ENCODE peak calls at places on chromosome 16, in nine cellular contexts. G is body of pancreas, Y is lower leg skin, P is fibroblast of villous mesenchyme, W is GM13977, D is GM23338, J is OCI-LY7, Q is mesothelial cell of epicardium, I is spleen. X is an unnamed sample.

GRCh38 chr16:75267631-75268264 is 16.3 kb upstream of the BCAR1 start:
- DNase-seq in Q (no peak), I (no peak), P (peak; percentile 65), J (no peak), D (no peak), Y (no peak), G (peak; percentile 76), W (peak; percentile 40), X (no peak)

GRCh38 chr16:19926449-19927390 is 42.1 kb upstream of the GPRC5B start:
- DNase-seq in W (no peak), G (no peak), J (no peak), Y (no peak), Q (peak; percentile 17), P (peak; percentile 57), I (no peak), D (no peak), X (peak; percentile 42)

GRCh38 chr16:89400740-89401139 is 89.6 kb downstream of the ANKRD11 start:
- DNase-seq in J (no peak), Q (no peak), W (no peak), I (no peak), G (no peak), D (no peak), Y (no peak), P (no peak), X (no peak)

GRCh38 chr16:89448656-89449055 is 41.7 kb downstream of the ANKRD11 start:
- DNase-seq in G (peak; percentile 35), I (no peak), J (no peak), Q (no peak), Y (no peak), D (no peak), W (no peak), P (no peak), X (no peak)

GRCh38 chr16:69309316-69309715 is 1.8 kb upstream of the VPS4A start:
- DNase-seq in Q (no peak), Y (no peak), W (no peak), D (peak; percentile 35), J (no peak), G (no peak), I (peak; percentile 71), P (no peak), X (no peak)

GRCh38 chr16:87465306-87465705 is 27.5 kb downstream of the ZCCHC14 start:
- DNase-seq in D (no peak), Y (peak; percentile 85), Q (no peak), W (no peak), I (no peak), P (peak; percentile 97), J (no peak), G (peak; percentile 82), X (peak; percentile 80)

GRCh38 chr16:12188674-12189249 is 212.2 kb downstream of the SNX29 start:
- DNase-seq in Y (no peak), W (no peak), Q (no peak), G (no peak), J (no peak), P (no peak), D (no peak), I (no peak), X (peak; percentile 89)

GRCh38 chr16:68267612-68268405 is 3.5 kb downstream of the SLC7A6 start:
- DNase-seq in W (no peak), J (no peak), D (peak; percentile 54), Y (no peak), Q (peak; percentile 61), I (no peak), G (no peak), P (no peak), X (peak; percentile 62)

GRCh38 chr16:24116989-24117388 is 139.1 kb upstream of the CACNG3 start:
- DNase-seq in Y (no peak), P (no peak), Q (no peak), J (no peak), I (no peak), W (no peak), G (no peak), D (no peak), X (peak; percentile 83)

GRCh38 chr16:48531011-48531962 is 78.7 kb downstream of the N4BP1 start:
- DNase-seq in D (no peak), G (no peak), P (peak; percentile 65), I (no peak), Q (no peak), J (no peak), Y (no peak), W (no peak), X (no peak)

GRCh38 chr16:88303890-88304819 is 78.6 kb upstream of the ZNF469 start:
- DNase-seq in I (no peak), W (no peak), D (no peak), J (no peak), Y (no peak), P (peak; percentile 96), G (no peak), Q (peak; percentile 55), X (no peak)

DNA sequence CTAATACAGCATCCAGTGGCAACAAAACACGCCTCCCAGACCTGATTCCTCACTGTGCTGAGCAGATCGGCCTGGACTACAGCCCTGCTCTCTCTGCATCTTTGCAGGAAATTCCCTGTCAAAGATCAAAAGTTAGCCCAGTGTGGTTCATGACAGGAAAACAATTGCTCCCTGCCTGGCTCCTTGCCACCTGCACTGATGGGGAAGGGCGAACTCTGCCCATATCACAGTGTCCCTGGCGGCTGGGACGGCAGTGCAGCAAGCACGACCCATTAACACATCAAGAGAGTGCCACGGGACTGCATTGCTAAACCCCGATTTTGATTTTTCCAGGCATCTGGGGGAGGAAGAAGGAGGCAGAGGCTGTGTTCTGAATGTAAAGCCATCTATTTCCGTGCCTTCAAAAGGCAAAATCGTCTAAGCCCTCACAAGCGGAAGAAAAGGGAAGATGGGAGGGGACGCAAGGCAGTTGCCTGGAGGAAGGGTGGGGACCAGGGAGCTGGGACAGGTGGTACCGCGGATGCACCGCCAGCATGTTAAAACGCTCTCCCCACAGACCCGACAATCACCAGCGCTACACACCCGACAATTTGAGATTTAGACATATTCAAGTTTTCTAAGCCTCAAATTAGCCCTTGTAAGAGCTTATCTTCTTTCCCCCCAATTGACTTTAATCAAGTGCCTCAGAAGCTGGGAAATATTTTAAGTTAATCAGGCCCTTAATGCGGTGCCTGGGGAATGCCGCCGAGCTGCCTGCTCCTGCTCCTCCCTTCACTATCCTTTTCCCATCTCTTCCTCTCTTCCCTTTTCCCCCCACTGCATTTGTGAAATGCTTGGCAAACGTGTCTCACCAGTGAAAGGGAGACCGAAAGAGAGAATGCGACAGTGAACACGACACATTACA is 238.8 kb upstream of the CDH5 start:
- DNase-seq in W (no peak), D (peak; percentile 44), Q (peak; percentile 42), G (no peak), Y (peak; percentile 36), P (no peak), J (no peak), I (no peak), X (no peak)
- TF ChIP-seq CTCF in W (no peak), D (peak; percentile 11), Q (no peak), G (no peak), Y (no peak), P (no peak), J (no peak), I (no peak), X (peak; percentile 42)

DNA sequence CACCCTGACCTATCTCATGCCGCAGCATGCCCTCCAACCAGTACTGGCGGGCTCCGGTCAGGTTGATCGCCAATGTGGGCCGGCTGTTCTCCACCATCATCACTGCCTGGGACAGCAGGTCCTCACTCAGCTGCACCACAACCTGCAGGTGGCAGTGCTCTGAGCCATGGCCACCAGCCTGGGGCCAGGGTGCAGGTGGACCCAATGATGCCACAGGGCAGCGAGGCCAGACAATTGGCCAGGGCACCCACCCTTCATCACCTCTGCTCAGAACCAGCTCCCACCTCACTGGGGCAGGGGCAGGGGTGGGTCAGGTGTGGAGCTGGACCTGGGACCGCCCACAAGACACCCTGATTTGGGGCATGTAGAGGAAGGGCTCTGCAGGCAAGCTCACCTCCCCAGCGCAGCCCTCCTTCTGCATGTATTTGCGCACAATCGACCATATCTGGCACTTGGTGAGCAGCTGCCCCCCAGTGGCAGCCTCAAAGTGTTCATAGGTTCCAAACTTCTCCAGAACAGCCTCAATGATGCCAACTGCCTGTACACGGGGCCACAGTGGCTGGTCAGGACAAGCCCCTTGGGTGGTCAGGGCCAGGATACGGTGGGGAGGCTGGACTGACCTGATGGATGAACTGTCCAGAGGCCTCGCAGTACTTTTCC is 4.2 kb downstream of the MATCAP1 start:
- DNase-seq in I (no peak), J (peak; percentile 52), P (no peak), W (no peak), D (no peak), G (no peak), Y (no peak), Q (no peak), X (no peak)
- TF ChIP-seq CTCF in I (no peak), J (peak; percentile 69), P (no peak), W (no peak), D (peak; percentile 62), G (no peak), Y (no peak), Q (no peak), X (peak; percentile 18)

DNA sequence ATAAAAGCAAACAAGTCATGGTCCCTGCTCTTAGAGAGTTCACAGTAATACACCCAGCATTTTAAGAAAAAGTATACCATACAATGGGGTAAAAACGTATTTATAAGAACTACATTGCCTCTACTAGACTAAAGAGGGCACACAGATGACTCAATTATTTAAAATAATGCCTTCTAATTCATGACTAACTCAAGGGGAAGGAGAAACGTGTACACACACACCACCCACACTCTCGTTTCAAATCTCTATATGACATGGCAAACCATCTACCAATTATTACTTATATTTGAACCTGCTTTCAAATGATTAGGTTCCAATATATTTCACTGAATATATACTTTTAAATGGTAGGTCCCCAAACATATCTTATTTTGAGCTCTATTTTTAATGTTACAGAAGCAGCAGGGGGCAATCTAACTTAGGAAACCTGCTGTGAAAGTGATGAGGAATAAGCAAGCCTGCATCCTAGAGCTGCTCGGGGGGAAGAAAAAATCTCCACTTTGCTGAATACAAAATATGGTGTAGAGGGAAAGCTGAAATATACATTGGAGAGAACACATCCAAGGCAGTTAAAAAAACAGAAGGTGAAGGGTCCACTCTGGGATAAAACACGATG is 232.4 kb upstream of the PSMD7 start:
- DNase-seq in Q (no peak), G (no peak), P (no peak), Y (no peak), J (no peak), W (no peak), D (no peak), I (no peak), X (no peak)
- TF ChIP-seq CTCF in Q (no peak), G (no peak), P (no peak), Y (no peak), J (no peak), W (peak; percentile 25), D (no peak), I (no peak), X (no peak)

GRCh38 chr16:72401079-72401361 is 229.1 kb upstream of the PMFBP1 start:
- DNase-seq in D (no peak), J (no peak), P (no peak), I (no peak), Q (no peak), Y (no peak), W (no peak), G (no peak), X (no peak)

GRCh38 chr16:72404299-72404698 is 232.3 kb upstream of the PMFBP1 start:
- DNase-seq in D (no peak), Y (no peak), Q (no peak), P (no peak), W (no peak), J (no peak), I (no peak), G (no peak), X (no peak)

GRCh38 chr16:72406390-72406789 is 234.4 kb upstream of the PMFBP1 start:
- DNase-seq in Y (no peak), I (no peak), D (no peak), W (no peak), G (no peak), P (no peak), Q (no peak), J (no peak), X (no peak)

GRCh38 chr16:72399811-72400210 is 227.9 kb upstream of the PMFBP1 start:
- DNase-seq in W (no peak), Q (no peak), Y (no peak), G (no peak), P (no peak), D (no peak), J (no peak), I (no peak), X (no peak)

GRCh38 chr16:72400257-72401078 is 228.5 kb upstream of the PMFBP1 start:
- DNase-seq in Q (peak; percentile 45), D (peak; percentile 84), Y (peak; percentile 25), I (no peak), J (peak; percentile 60), P (peak; percentile 76), W (peak; percentile 48), G (peak; percentile 36), X (peak; percentile 9)
- TF ChIP-seq CTCF in Q (peak; percentile 81), D (peak; percentile 69), Y (no peak), I (peak; percentile 30), J (peak; percentile 88), P (peak; percentile 80), W (peak; percentile 56), G (peak; percentile 74), X (peak; percentile 76)

X was measured in retinal pigment epithelial cell.